ENCODE peak calls at places on chromosomes 6 and 20, in nine cellular contexts. E, D, W, A, X, U, V, B and P are unnamed samples.

GRCh38 chr20:31869942-31870702 is at the start of the genes DUSP15 and TTLL9:
- DNase-seq in E (no peak), D (peak; percentile 40), W (no peak), A (peak; percentile 66), X (no peak), U (no peak), V (no peak), B (no peak), P (peak; percentile 64)

GRCh38 chr20:19462491-19462890 is 250.0 kb downstream of the SLC24A3 start:
- DNase-seq in E (no peak), D (no peak), W (no peak), A (no peak), X (no peak), U (no peak), V (no peak), B (no peak), P (no peak)

GRCh38 chr20:60206259-60206658 is 248.0 kb downstream of the CDH26 start:
- DNase-seq in E (peak; percentile 57), D (no peak), W (no peak), A (peak; percentile 40), X (peak; percentile 62), U (peak; percentile 32), V (peak; percentile 79), B (no peak), P (peak; percentile 50)

GRCh38 chr6:38725414-38726183 is 10.5 kb downstream of the DNAH8 start:
- DNase-seq in E (no peak), D (no peak), W (no peak), A (no peak), X (no peak), U (peak; percentile 26), V (peak; percentile 76), B (no peak), P (no peak)

GRCh38 chr6:152575621-152576150 is 61.5 kb downstream of the SYNE1 start:
- DNase-seq in E (peak; percentile 79), D (no peak), W (no peak), A (no peak), X (no peak), U (peak; percentile 85), V (no peak), B (no peak), P (no peak)

GRCh38 chr20:13745784-13746183 is 38.9 kb downstream of the ESF1 start:
- DNase-seq in E (no peak), D (no peak), W (no peak), A (no peak), X (no peak), U (no peak), V (no peak), B (no peak), P (no peak)

GRCh38 chr6:41704028-41704427 is 31.4 kb downstream of the TFEB start:
- DNase-seq in E (no peak), D (no peak), W (no peak), A (no peak), X (no peak), U (no peak), V (no peak), B (no peak), P (no peak)

GRCh38 chr6:85449818-85450577 is at the start of gene NT5E:
- DNase-seq in E (peak; percentile 75), D (no peak), W (no peak), A (peak; percentile 68), X (peak; percentile 90), U (peak; percentile 80), V (peak; percentile 86), B (peak; percentile 46), P (peak; percentile 78)

GRCh38 chr6:134424131-134424794 is 106.4 kb upstream of the SGK1 start:
- DNase-seq in E (peak; percentile 65), D (no peak), W (no peak), A (no peak), X (no peak), U (peak; percentile 44), V (peak; percentile 26), B (no peak), P (no peak)

GRCh38 chr20:19780261-19780660 is 22.2 kb downstream of the RIN2 start:
- DNase-seq in E (no peak), D (peak; percentile 87), W (no peak), A (no peak), X (no peak), U (no peak), V (no peak), B (no peak), P (no peak)

GRCh38 chr6:140275725-140276124 is 901.3 kb upstream of the CITED2 start:
- DNase-seq in E (no peak), D (no peak), W (no peak), A (no peak), X (no peak), U (no peak), V (peak; percentile 61), B (no peak), P (no peak)

GRCh38 chr20:37053230-37053950 is 42.4 kb downstream of the RBL1 start:
- DNase-seq in E (peak; percentile 6), D (no peak), W (no peak), A (no peak), X (no peak), U (peak; percentile 33), V (no peak), B (no peak), P (no peak)

GRCh38 chr20:63138855-63139341 is 77.0 kb downstream of the YTHDF1 start:
- DNase-seq in E (peak; percentile 13), D (no peak), W (no peak), A (no peak), X (no peak), U (no peak), V (peak; percentile 96), B (no peak), P (no peak)

GRCh38 chr6:44386364-44386928 is 1.1 kb upstream of the CDC5L start:
- DNase-seq in E (no peak), D (no peak), W (no peak), A (no peak), X (no peak), U (peak; percentile 78), V (no peak), B (no peak), P (no peak)

GRCh38 chr20:62238569-62239277 is 402 bp downstream of the OSBPL2 start:
- DNase-seq in E (no peak), D (peak; percentile 63), W (no peak), A (peak; percentile 85), X (no peak), U (no peak), V (peak; percentile 28), B (peak; percentile 20), P (no peak)

GRCh38 chr6:11632795-11633511 is 95.4 kb downstream of the TMEM170B start:
- DNase-seq in E (peak; percentile 16), D (no peak), W (no peak), A (no peak), X (no peak), U (peak; percentile 39), V (peak; percentile 88), B (no peak), P (no peak)

GRCh38 chr6:31528307-31528777 is 420 bp upstream of the MCCD1 start:
- DNase-seq in E (no peak), D (no peak), W (no peak), A (no peak), X (no peak), U (peak; percentile 16), V (peak; percentile 29), B (no peak), P (no peak)

GRCh38 chr6:90233994-90234393 is 62.6 kb downstream of the BACH2 start:
- DNase-seq in E (no peak), D (no peak), W (peak; percentile 74), A (no peak), X (no peak), U (no peak), V (no peak), B (no peak), P (no peak)